ENCODE peak calls at places on chromosomes 2 and 18, in eight cellular contexts. One of them, this sample, is unnamed.

GRCh38 chr2:28997237-28997846 is 16.2 kb downstream of the TOGARAM2 start:
- DNase-seq in fibroblast of mammary gland: no peak
- DNase-seq in smooth muscle cell of the brain vasculature: no peak
- DNase-seq in retina: no peak
- DNase-seq in 8988T: no peak
- DNase-seq in bronchial epithelial cell: no peak
- DNase-seq in caudate nucleus: no peak
- DNase-seq in A549: no peak
- DNase-seq in this sample: no peak

GRCh38 chr2:189142893-189143759 is 36.4 kb downstream of the COL5A2 start:
- DNase-seq in retina: no peak
- DNase-seq in A549: peak; percentile 80
- DNase-seq in fibroblast of mammary gland: peak; percentile 68
- DNase-seq in caudate nucleus: no peak
- DNase-seq in bronchial epithelial cell: peak; percentile 70
- DNase-seq in 8988T: no peak
- DNase-seq in smooth muscle cell of the brain vasculature: no peak
- DNase-seq in this sample: peak; percentile 51

GRCh38 chr2:878245-878930 is 72.3 kb upstream of the SNTG2 start:
- DNase-seq in fibroblast of mammary gland: no peak
- DNase-seq in bronchial epithelial cell: no peak
- DNase-seq in smooth muscle cell of the brain vasculature: no peak
- DNase-seq in caudate nucleus: no peak
- DNase-seq in A549: no peak
- DNase-seq in retina: no peak
- DNase-seq in 8988T: no peak
- DNase-seq in this sample: no peak

GRCh38 chr2:176997074-176997791 is 215.4 kb upstream of the HNRNPA3 start:
- DNase-seq in fibroblast of mammary gland: peak; percentile 99
- DNase-seq in A549: peak; percentile 87
- DNase-seq in retina: no peak
- DNase-seq in bronchial epithelial cell: peak; percentile 83
- DNase-seq in caudate nucleus: no peak
- DNase-seq in smooth muscle cell of the brain vasculature: no peak
- DNase-seq in 8988T: no peak
- DNase-seq in this sample: peak; percentile 84

GRCh38 chr2:43018179-43019024 is 208.0 kb downstream of the ZFP36L2 start:
- DNase-seq in caudate nucleus: no peak
- DNase-seq in smooth muscle cell of the brain vasculature: no peak
- DNase-seq in bronchial epithelial cell: peak; percentile 74
- DNase-seq in fibroblast of mammary gland: peak; percentile 91
- DNase-seq in retina: no peak
- DNase-seq in A549: peak; percentile 47
- DNase-seq in 8988T: no peak
- DNase-seq in this sample: no peak

GRCh38 chr2:224837558-224837957 is 121.4 kb upstream of the CCDC195 start:
- DNase-seq in A549: no peak
- DNase-seq in retina: no peak
- DNase-seq in caudate nucleus: no peak
- DNase-seq in fibroblast of mammary gland: peak; percentile 92
- DNase-seq in bronchial epithelial cell: peak; percentile 87
- DNase-seq in 8988T: peak; percentile 33
- DNase-seq in smooth muscle cell of the brain vasculature: no peak
- DNase-seq in this sample: peak; percentile 65

GRCh38 chr2:9205963-9206948 is at the start of gene ASAP2:
- DNase-seq in smooth muscle cell of the brain vasculature: no peak
- DNase-seq in A549: peak; percentile 76
- DNase-seq in caudate nucleus: peak; percentile 73
- DNase-seq in 8988T: peak; percentile 92
- DNase-seq in bronchial epithelial cell: peak; percentile 39
- DNase-seq in retina: peak; percentile 88
- DNase-seq in fibroblast of mammary gland: peak; percentile 55
- DNase-seq in this sample: peak; percentile 26

GRCh38 chr18:41845563-41845962 is 109.5 kb upstream of the PIK3C3 start:
- DNase-seq in retina: no peak
- DNase-seq in caudate nucleus: no peak
- DNase-seq in 8988T: no peak
- DNase-seq in bronchial epithelial cell: peak; percentile 42
- DNase-seq in fibroblast of mammary gland: no peak
- DNase-seq in smooth muscle cell of the brain vasculature: no peak
- DNase-seq in A549: no peak
- DNase-seq in this sample: peak; percentile 42

GRCh38 chr2:222160944-222161343 is 137.9 kb downstream of the PAX3 start:
- DNase-seq in bronchial epithelial cell: no peak
- DNase-seq in smooth muscle cell of the brain vasculature: no peak
- DNase-seq in retina: no peak
- DNase-seq in caudate nucleus: no peak
- DNase-seq in A549: no peak
- DNase-seq in 8988T: no peak
- DNase-seq in fibroblast of mammary gland: no peak
- DNase-seq in this sample: no peak

GRCh38 chr18:7037470-7037869 is 80.1 kb downstream of the LAMA1 start:
- DNase-seq in A549: no peak
- DNase-seq in 8988T: no peak
- DNase-seq in bronchial epithelial cell: no peak
- DNase-seq in retina: no peak
- DNase-seq in caudate nucleus: no peak
- DNase-seq in smooth muscle cell of the brain vasculature: no peak
- DNase-seq in fibroblast of mammary gland: no peak
- DNase-seq in this sample: no peak

GRCh38 chr18:22946841-22947240 is 13.7 kb downstream of the RBBP8 start:
- DNase-seq in bronchial epithelial cell: no peak
- DNase-seq in fibroblast of mammary gland: peak; percentile 21
- DNase-seq in retina: no peak
- DNase-seq in caudate nucleus: no peak
- DNase-seq in A549: no peak
- DNase-seq in smooth muscle cell of the brain vasculature: no peak
- DNase-seq in 8988T: no peak
- DNase-seq in this sample: no peak

GRCh38 chr18:515838-516237 is 15.3 kb upstream of the COLEC12 start:
- DNase-seq in 8988T: no peak
- DNase-seq in smooth muscle cell of the brain vasculature: no peak
- DNase-seq in caudate nucleus: no peak
- DNase-seq in retina: no peak
- DNase-seq in A549: no peak
- DNase-seq in bronchial epithelial cell: no peak
- DNase-seq in fibroblast of mammary gland: no peak
- DNase-seq in this sample: no peak

GRCh38 chr2:20439193-20439475 is 7.7 kb upstream of the RHOB start:
- DNase-seq in 8988T: no peak
- DNase-seq in bronchial epithelial cell: peak; percentile 86
- DNase-seq in caudate nucleus: no peak
- DNase-seq in retina: no peak
- DNase-seq in smooth muscle cell of the brain vasculature: no peak
- DNase-seq in fibroblast of mammary gland: peak; percentile 67
- DNase-seq in A549: peak; percentile 72
- DNase-seq in this sample: no peak

GRCh38 chr2:46701152-46701551 is 214.5 kb downstream of the MCFD2 start:
- DNase-seq in retina: no peak
- DNase-seq in smooth muscle cell of the brain vasculature: no peak
- DNase-seq in A549: no peak
- DNase-seq in fibroblast of mammary gland: peak; percentile 69
- DNase-seq in bronchial epithelial cell: peak; percentile 35
- DNase-seq in caudate nucleus: no peak
- DNase-seq in 8988T: no peak
- DNase-seq in this sample: no peak

GRCh38 chr2:46130511-46130910 is 166.7 kb upstream of the EPAS1 start:
- DNase-seq in fibroblast of mammary gland: no peak
- DNase-seq in 8988T: no peak
- DNase-seq in caudate nucleus: no peak
- DNase-seq in bronchial epithelial cell: no peak
- DNase-seq in A549: no peak
- DNase-seq in smooth muscle cell of the brain vasculature: no peak
- DNase-seq in retina: no peak
- DNase-seq in this sample: no peak

GRCh38 chr2:68594041-68594440 is 49.3 kb upstream of the PROKR1 start:
- DNase-seq in bronchial epithelial cell: peak; percentile 35
- DNase-seq in A549: no peak
- DNase-seq in fibroblast of mammary gland: no peak
- DNase-seq in caudate nucleus: no peak
- DNase-seq in smooth muscle cell of the brain vasculature: no peak
- DNase-seq in retina: no peak
- DNase-seq in 8988T: no peak
- DNase-seq in this sample: no peak

GRCh38 chr2:88345842-88346241 is 106.7 kb downstream of the FOXI3 start:
- DNase-seq in 8988T: no peak
- DNase-seq in bronchial epithelial cell: no peak
- DNase-seq in retina: peak; percentile 38
- DNase-seq in fibroblast of mammary gland: no peak
- DNase-seq in A549: no peak
- DNase-seq in caudate nucleus: no peak
- DNase-seq in smooth muscle cell of the brain vasculature: no peak
- DNase-seq in this sample: no peak

GRCh38 chr2:218867900-218868299 is 8.3 kb downstream of the WNT6 start:
- DNase-seq in smooth muscle cell of the brain vasculature: no peak
- DNase-seq in 8988T: no peak
- DNase-seq in caudate nucleus: no peak
- DNase-seq in retina: no peak
- DNase-seq in fibroblast of mammary gland: no peak
- DNase-seq in A549: no peak
- DNase-seq in bronchial epithelial cell: no peak
- DNase-seq in this sample: no peak

GRCh38 chr2:146147448-146148012 is 1627.6 kb upstream of the ZEB2 start:
- DNase-seq in retina: no peak
- DNase-seq in bronchial epithelial cell: peak; percentile 25
- DNase-seq in 8988T: no peak
- DNase-seq in A549: peak; percentile 2
- DNase-seq in caudate nucleus: no peak
- DNase-seq in fibroblast of mammary gland: no peak
- DNase-seq in smooth muscle cell of the brain vasculature: no peak
- DNase-seq in this sample: no peak

GRCh38 chr18:13223341-13224148 is 5.0 kb downstream of the LDLRAD4 start:
- DNase-seq in fibroblast of mammary gland: no peak
- DNase-seq in caudate nucleus: no peak
- DNase-seq in A549: no peak
- DNase-seq in 8988T: no peak
- DNase-seq in retina: peak; percentile 49
- DNase-seq in bronchial epithelial cell: no peak
- DNase-seq in smooth muscle cell of the brain vasculature: no peak
- DNase-seq in this sample: no peak

GRCh38 chr18:28073658-28074057 is 103.3 kb downstream of the CDH2 start:
- DNase-seq in caudate nucleus: no peak
- DNase-seq in fibroblast of mammary gland: no peak
- DNase-seq in bronchial epithelial cell: no peak
- DNase-seq in A549: no peak
- DNase-seq in retina: no peak
- DNase-seq in 8988T: no peak
- DNase-seq in smooth muscle cell of the brain vasculature: no peak
- DNase-seq in this sample: no peak